ENCODE peak calls at places on chromosomes 1 and 21, in four cellular contexts. Q is heart left ventricle, H is HepG2, Y is breast epithelium. Z is an unnamed sample.

GRCh38 chr1:152735648-152736047 is 22.2 kb upstream of the KPRP start:
- DNase-seq in Q (no peak), H (peak; percentile 4), Y (no peak), Z (no peak)

GRCh38 chr1:226133504-226134123 is 52.9 kb downstream of the ACBD3 start:
- DNase-seq in Q (no peak), H (no peak), Y (no peak), Z (no peak)

GRCh38 chr1:88608139-88608943 is 75.7 kb upstream of the PKN2 start:
- DNase-seq in Q (no peak), H (peak; percentile 22), Y (no peak), Z (no peak)

GRCh38 chr1:3169621-3170356 is 100.8 kb downstream of the PRDM16 start:
- DNase-seq in Q (no peak), H (no peak), Y (no peak), Z (no peak)

GRCh38 chr1:115651391-115651790 is 9.6 kb downstream of the VANGL1 start:
- DNase-seq in Q (no peak), H (no peak), Y (no peak), Z (no peak)

GRCh38 chr1:2593251-2593878 is 6.8 kb downstream of the PRXL2B start:
- DNase-seq in Q (no peak), H (no peak), Y (no peak), Z (peak; percentile 77)

GRCh38 chr1:33709780-33710713 is 153.8 kb upstream of the HMGB4 start:
- DNase-seq in Q (no peak), H (no peak), Y (no peak), Z (no peak)

GRCh38 chr1:33735624-33736023 is 128.3 kb upstream of the HMGB4 start:
- DNase-seq in Q (no peak), H (no peak), Y (no peak), Z (no peak)

GRCh38 chr1:85245456-85245855 is 14.0 kb downstream of the C1orf52 start:
- DNase-seq in Q (no peak), H (no peak), Y (no peak), Z (no peak)

GRCh38 chr1:16021681-16022080 is at the start of gene CLCNKA:
- DNase-seq in Q (no peak), H (no peak), Y (no peak), Z (no peak)

GRCh38 chr1:213414901-213415300 is 363.9 kb downstream of the RPS6KC1 start:
- DNase-seq in Q (no peak), H (no peak), Y (no peak), Z (no peak)

GRCh38 chr1:182888736-182889531 is 49.8 kb downstream of the DHX9 start:
- DNase-seq in Q (no peak), H (no peak), Y (no peak), Z (no peak)

GRCh38 chr21:43340491-43341348 is 86.2 kb downstream of the SIK1 start:
- DNase-seq in Q (no peak), H (no peak), Y (no peak), Z (no peak)

GRCh38 chr1:118335372-118335771 is 150.3 kb upstream of the SPAG17 start:
- DNase-seq in Q (no peak), H (no peak), Y (no peak), Z (no peak)

GRCh38 chr1:89822109-89822962 is 1.5 kb downstream of the LRRC8D start:
- DNase-seq in Q (no peak), H (no peak), Y (no peak), Z (no peak)

GRCh38 chr1:75134939-75135828 is 996 bp downstream of the LHX8 start:
- DNase-seq in Q (no peak), H (no peak), Y (no peak), Z (no peak)

GRCh38 chr1:201310986-201311355 is 27.7 kb downstream of the PKP1 start:
- DNase-seq in Q (peak; percentile 58), H (no peak), Y (peak; percentile 58), Z (no peak)

GRCh38 chr1:48107516-48107915 is 110.3 kb upstream of the TRABD2B start:
- DNase-seq in Q (no peak), H (no peak), Y (no peak), Z (no peak)

GRCh38 chr1:117838911-117839310 is 90.5 kb downstream of the GDAP2 start:
- DNase-seq in Q (no peak), H (no peak), Y (no peak), Z (no peak)

GRCh38 chr21:32403201-32403701 is 9.3 kb upstream of the EVA1C start:
- DNase-seq in Q (peak; percentile 60), H (peak; percentile 48), Y (no peak), Z (no peak)

GRCh38 chr21:31725202-31725840 is 6.6 kb downstream of the SCAF4 start:
- DNase-seq in Q (no peak), H (no peak), Y (no peak), Z (no peak)

GRCh38 chr1:213335084-213335483 is 284.0 kb downstream of the RPS6KC1 start:
- DNase-seq in Q (no peak), H (no peak), Y (no peak), Z (no peak)

GRCh38 chr21:42151148-42152074 is 67.5 kb upstream of the ABCG1 start:
- DNase-seq in Q (no peak), H (no peak), Y (peak; percentile 25), Z (peak; percentile 48)

GRCh38 chr1:44015206-44015605 is 16.1 kb downstream of the SLC6A9 start:
- DNase-seq in Q (no peak), H (no peak), Y (no peak), Z (no peak)

DNA sequence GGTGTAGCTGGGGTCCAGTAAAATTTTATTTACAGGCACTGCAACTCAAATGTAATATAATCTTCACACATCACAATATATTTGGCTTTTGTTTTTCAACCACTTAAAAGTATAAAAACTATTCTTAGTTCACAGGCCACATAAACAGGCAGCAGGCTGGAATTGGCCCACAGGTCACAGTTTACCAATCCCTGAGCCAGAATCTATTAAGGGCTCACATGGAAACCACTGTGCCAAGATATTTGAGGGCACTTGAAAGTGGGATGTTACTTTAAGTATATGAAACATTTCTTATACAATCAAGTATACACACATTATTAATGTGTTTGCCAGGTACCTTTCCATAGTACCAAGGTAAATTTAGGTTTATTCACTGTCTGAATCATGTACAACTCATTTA is 71.9 kb upstream of the PRDX6 start:
- DNase-seq in Q (no peak), H (no peak), Y (no peak), Z (no peak)
- H3K4me1 ChIP-seq in Q (peaks cover 20% of the 10 kb centered on the region), H (no peaks in the 10 kb centered on the region), Y (no peaks in the 10 kb centered on the region), Z (peaks cover 26% of the 10 kb centered on the region)

DNA sequence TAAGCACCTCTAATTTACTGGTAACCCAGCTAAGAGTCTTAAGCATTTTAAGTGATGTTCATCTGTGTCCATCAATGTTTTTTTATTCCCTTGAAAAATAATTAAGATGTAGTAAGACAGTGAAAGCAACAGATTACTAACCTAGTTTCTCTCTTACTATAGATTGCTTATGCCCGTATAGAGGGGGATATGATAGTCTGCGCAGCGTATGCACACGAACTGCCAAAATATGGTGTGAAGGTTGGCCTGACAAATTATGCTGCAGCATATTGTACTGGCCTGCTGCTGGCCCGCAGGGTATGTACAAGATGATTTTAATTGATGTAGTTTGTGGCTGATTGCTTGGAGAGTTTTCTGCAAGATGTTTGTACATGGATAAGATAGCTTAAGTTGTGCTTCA is 2.8 kb downstream of the RPL5 start:
- DNase-seq in Q (no peak), H (no peak), Y (no peak), Z (no peak)
- H3K4me3 ChIP-seq in Q (no peak overlapping the region), H (peak overlapping the region; percentile 94), Y (no peak overlapping the region), Z (peak overlapping the region; percentile 99)

GRCh38 chr21:34885636-34886553 is 163.2 kb downstream of the RUNX1 start:
- DNase-seq in Q (no peak), H (peak; percentile 55), Y (no peak), Z (no peak)

GRCh38 chr21:34885125-34885524 is 164.0 kb downstream of the RUNX1 start:
- DNase-seq in Q (no peak), H (no peak), Y (no peak), Z (no peak)

GRCh38 chr21:34887729-34888568 is 161.2 kb downstream of the RUNX1 start:
- DNase-seq in Q (peak; percentile 88), H (peak; percentile 63), Y (peak; percentile 76), Z (peak; percentile 90)

GRCh38 chr21:34888569-34889286 is 160.4 kb downstream of the RUNX1 start:
- DNase-seq in Q (peak; percentile 95), H (peak; percentile 90), Y (peak; percentile 92), Z (peak; percentile 95)

DNA sequence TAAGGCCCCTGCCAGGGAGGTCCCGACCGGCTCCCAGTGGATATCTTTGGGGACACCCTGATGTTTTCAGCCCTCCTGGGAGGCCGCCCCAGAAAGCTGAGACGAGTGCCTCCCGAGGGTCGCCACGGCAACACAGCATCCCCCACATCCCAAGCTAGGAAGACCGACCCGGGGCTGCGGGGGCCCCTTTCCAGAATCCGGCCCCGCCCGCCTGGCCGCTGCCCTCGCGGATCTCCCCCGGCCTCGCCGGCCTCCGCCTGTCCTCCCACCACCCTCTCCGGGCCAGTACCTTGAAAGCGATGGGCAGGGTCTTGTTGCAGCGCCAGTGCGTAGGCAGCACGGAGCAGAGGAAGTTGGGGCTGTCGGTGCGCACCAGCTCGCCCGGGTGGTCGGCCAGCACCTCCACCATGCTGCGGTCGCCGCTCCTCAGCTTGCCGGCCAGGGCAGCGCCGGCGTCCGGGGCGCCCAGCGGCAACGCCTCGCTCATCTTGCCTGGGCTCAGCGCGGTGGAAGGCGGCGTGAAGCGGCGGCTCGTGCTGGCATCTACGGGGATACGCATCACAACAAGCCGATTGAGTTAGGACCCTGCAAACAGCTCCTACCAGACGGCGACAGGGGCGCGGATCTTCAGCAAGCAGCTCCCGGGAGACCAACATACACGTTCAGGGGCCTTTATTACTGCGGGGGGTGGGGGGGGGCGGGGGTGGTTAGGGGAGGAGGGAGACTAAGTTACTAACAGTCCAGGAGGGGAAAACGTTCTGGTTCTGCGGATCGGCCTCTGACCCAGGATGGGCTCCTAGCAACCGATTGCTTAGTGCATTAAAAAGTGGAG is 162.3 kb downstream of the RUNX1 start:
- DNase-seq in Q (no peak), H (no peak), Y (no peak), Z (no peak)
- TF ChIP-seq POLR2A in Q (no peak), H (no peak), Y (no peak), Z (no peak)

DNA sequence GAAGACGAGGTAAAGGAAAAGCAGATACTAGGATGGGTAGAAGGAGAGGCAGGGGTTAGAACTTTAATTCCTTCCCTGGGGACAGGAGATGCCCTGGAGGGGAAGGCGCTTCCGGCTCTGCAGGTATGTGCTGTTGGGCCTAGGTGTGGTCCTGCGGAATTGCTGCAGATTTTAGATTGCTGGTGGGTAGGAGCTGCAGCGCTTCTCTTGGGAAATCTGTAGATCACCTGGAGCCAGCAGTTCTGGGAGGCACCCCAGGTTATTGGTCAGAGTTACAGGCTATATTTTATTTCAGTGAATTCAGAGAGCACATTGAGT is 1.1 kb downstream of the MGST3 start:
- DNase-seq in Q (no peak), H (no peak), Y (no peak), Z (no peak)
- H3K4me1 ChIP-seq in Q (peaks cover 56% of the 10 kb centered on the region), H (peaks cover 39% of the 10 kb centered on the region), Y (no peaks in the 10 kb centered on the region), Z (peaks cover 65% of the 10 kb centered on the region)

DNA sequence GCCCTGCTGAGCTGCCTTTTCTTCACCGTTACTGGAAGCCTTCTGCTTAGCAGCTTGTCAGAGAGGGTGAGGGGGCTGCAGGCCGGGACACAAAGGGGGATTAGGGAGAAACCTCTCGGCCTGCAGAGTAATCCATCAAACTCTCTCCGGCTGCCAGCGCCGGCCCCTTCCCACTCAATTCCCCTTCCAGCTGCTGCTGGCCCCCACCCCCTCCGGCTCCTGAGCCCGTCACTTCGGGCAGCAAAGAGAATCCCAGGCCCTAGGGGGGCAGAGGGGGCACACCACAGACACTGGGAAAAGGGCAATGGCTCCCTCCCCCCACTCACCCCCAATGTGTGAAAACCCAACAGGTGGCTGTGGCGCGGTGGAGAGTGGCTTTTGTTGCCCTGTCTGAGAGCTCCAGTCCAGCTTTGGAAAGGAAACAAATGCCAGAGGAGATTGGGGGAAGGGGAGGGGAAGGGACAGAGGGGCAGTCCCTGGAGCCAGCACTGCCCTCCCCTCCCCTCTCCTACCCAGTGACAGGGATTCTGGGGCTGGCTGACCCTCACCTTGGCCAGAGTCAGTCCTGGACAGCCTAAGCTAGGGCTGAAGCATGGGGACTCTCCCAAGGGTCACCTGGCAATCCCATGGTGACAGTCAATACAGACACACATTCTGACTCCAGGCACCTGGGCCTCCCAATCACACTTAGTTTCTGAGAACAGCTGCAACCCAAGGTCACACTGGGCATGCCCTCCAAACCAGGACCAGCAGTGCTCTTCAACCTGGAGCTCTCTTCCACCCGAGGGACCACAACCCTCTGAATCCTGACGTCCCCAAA is 9.5 kb downstream of the SLC45A3 start:
- DNase-seq in Q (no peak), H (no peak), Y (no peak), Z (no peak)
- H3K4me3 ChIP-seq in Q (no peak overlapping the region), H (no peak overlapping the region), Y (no peak overlapping the region), Z (no peak overlapping the region)

Z was measured in suprapubic skin.